ENCODE peak calls at places on chromosomes 11 and 22, in nine cellular contexts. H is heart left ventricle; L is CD4-positive, CD25-positive, alpha-beta regulatory T cell; E is body of pancreas; Y is H9; Q is fibroblast of lung; V is astrocyte; P is pancreas; J is psoas muscle. R is an unnamed sample.

GRCh38 chr11:34313099-34313517 is 44.7 kb downstream of the ABTB2 start:
- DNase-seq in H (peak; percentile 67), L (peak; percentile 55), E (no peak), Y (peak; percentile 37), Q (no peak), V (no peak), P (no peak), J (peak; percentile 74), R (no peak)

GRCh38 chr11:75743711-75744563 is 24.6 kb upstream of the DGAT2 start:
- DNase-seq in H (no peak), L (no peak), E (no peak), Y (no peak), Q (no peak), V (no peak), P (no peak), J (no peak), R (no peak)

GRCh38 chr22:48943567-48944432 is 883.9 kb downstream of the BRD1 start:
- DNase-seq in H (no peak), L (peak; percentile 1), E (no peak), Y (peak; percentile 73), Q (no peak), V (no peak), P (no peak), J (no peak), R (peak; percentile 24)

GRCh38 chr22:28801845-28802594 is 1.7 kb upstream of the XBP1 start:
- DNase-seq in H (no peak), L (no peak), E (peak; percentile 78), Y (no peak), Q (no peak), V (no peak), P (peak; percentile 82), J (no peak), R (peak; percentile 32)

GRCh38 chr22:27124336-27125023 is 467.1 kb downstream of the MIAT start:
- DNase-seq in H (peak; percentile 72), L (no peak), E (no peak), Y (no peak), Q (no peak), V (peak; percentile 33), P (no peak), J (peak; percentile 58), R (peak; percentile 24)

GRCh38 chr11:13837286-13837685 is 125.2 kb upstream of the SPON1 start:
- DNase-seq in H (no peak), L (no peak), E (no peak), Y (no peak), Q (peak; percentile 4), V (peak; percentile 68), P (no peak), J (no peak), R (no peak)

GRCh38 chr11:5891216-5891800 is 1.7 kb upstream of the OR52E5 start:
- DNase-seq in H (no peak), L (peak; percentile 23), E (no peak), Y (no peak), Q (peak; percentile 16), V (peak; percentile 1), P (no peak), J (no peak), R (no peak)

GRCh38 chr11:29318134-29318845 is 698.5 kb downstream of the KCNA4 start:
- DNase-seq in H (no peak), L (no peak), E (no peak), Y (no peak), Q (no peak), V (peak; percentile 95), P (no peak), J (no peak), R (no peak)

GRCh38 chr11:66334605-66335442 is 1.4 kb downstream of the RIN1 start:
- DNase-seq in H (peak; percentile 32), L (no peak), E (no peak), Y (no peak), Q (no peak), V (no peak), P (no peak), J (peak; percentile 56), R (no peak)

GRCh38 chr11:73962097-73962705 is 11.4 kb downstream of the DNAJB13 start:
- DNase-seq in H (no peak), L (no peak), E (no peak), Y (no peak), Q (no peak), V (no peak), P (no peak), J (peak; percentile 4), R (no peak)

GRCh38 chr11:73958521-73959141 is 7.8 kb downstream of the DNAJB13 start:
- DNase-seq in H (no peak), L (no peak), E (no peak), Y (no peak), Q (no peak), V (no peak), P (no peak), J (peak; percentile 25), R (no peak)

GRCh38 chr11:73957654-73958361 is 7.0 kb downstream of the DNAJB13 start:
- DNase-seq in H (no peak), L (no peak), E (no peak), Y (no peak), Q (no peak), V (no peak), P (no peak), J (peak; percentile 52), R (no peak)

GRCh38 chr11:73963861-73964260 is 13.0 kb downstream of the DNAJB13 start:
- DNase-seq in H (no peak), L (no peak), E (no peak), Y (no peak), Q (no peak), V (no peak), P (no peak), J (no peak), R (no peak)

DNA sequence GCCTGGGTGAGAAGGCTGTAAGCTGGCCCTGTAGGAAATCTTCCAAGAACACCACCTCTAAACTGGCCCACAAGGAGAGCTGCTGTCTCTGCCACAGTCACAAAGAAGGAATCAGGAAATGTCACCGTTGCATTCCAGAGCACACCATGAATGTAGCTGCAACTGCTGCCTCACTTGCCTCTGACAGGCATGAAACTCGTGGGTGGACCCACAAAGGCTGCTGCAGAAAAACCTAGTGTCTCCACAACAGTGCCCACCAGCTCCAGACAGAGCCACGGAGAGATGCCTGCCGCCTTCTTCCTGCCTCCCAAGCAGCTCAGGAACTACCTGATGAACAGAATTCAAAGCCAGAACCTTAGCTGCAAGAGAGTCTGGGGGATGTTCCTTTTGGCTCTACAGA is 10.5 kb downstream of the DNAJB13 start:
- DNase-seq in H (no peak), L (no peak), E (no peak), Y (no peak), Q (no peak), V (peak; percentile 38), P (no peak), J (peak; percentile 6), R (no peak)
- H3K27me3 ChIP-seq in H (peaks cover 6% of the 10 kb centered on the region), L (no peaks in the 10 kb centered on the region), E (no peaks in the 10 kb centered on the region), Y (no peaks in the 10 kb centered on the region), Q (no peaks in the 10 kb centered on the region), V (no peaks in the 10 kb centered on the region), P (no peaks in the 10 kb centered on the region), J (no peaks in the 10 kb centered on the region), R (no peaks in the 10 kb centered on the region)

DNA sequence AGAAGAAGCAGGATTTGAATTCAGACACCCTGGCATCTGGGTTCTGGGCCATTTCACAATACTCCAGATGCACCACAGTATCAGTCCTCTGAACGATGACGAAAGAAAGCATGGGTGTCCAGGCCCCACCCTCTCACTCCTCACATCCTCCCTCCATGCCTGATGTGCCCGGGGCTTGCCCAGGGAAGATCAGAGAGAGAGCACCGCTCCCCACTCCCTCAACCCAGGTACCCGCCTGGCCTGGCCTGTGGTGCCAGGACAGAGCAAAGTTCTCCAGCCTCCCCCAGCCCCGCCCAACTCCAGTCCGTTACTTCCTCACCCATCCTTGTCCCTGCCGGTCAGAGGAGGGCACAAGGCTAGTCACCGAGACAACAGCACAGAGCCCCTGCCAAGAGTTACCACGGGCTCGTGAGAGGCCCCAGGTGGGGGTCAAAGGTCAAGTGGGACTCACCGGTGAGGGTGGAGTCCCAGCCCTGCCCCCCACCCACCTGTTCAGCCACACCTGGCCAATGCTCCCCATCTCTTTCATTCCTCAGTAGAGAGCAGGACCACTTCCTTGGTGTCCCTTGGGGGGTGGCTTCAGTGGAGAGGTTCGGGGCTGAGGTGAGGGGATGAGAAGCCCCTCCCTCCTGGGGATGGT is 8.1 kb downstream of the BCL9L start:
- DNase-seq in H (peak; percentile 85), L (peak; percentile 68), E (peak; percentile 44), Y (no peak), Q (peak; percentile 95), V (peak; percentile 68), P (peak; percentile 58), J (peak; percentile 88), R (peak; percentile 63)
- H3K27ac ChIP-seq in H (peak overlapping the region; percentile 87), L (peak overlapping the region; percentile 100), E (peak overlapping the region; percentile 95), Y (no peak overlapping the region), Q (peak overlapping the region; percentile 99), V (peak overlapping the region; percentile 93), P (peak overlapping the region; percentile 89), J (peak overlapping the region; percentile 98), R (peak overlapping the region; percentile 83)

GRCh38 chr11:126942146-126942545 is 58.4 kb downstream of the KIRREL3 start:
- DNase-seq in H (no peak), L (no peak), E (no peak), Y (no peak), Q (no peak), V (no peak), P (no peak), J (no peak), R (no peak)

GRCh38 chr11:126939552-126939951 is 61.0 kb downstream of the KIRREL3 start:
- DNase-seq in H (no peak), L (no peak), E (no peak), Y (no peak), Q (no peak), V (no peak), P (no peak), J (no peak), R (no peak)

GRCh38 chr11:126943319-126943718 is 57.3 kb downstream of the KIRREL3 start:
- DNase-seq in H (no peak), L (no peak), E (no peak), Y (no peak), Q (no peak), V (no peak), P (no peak), J (no peak), R (no peak)

DNA sequence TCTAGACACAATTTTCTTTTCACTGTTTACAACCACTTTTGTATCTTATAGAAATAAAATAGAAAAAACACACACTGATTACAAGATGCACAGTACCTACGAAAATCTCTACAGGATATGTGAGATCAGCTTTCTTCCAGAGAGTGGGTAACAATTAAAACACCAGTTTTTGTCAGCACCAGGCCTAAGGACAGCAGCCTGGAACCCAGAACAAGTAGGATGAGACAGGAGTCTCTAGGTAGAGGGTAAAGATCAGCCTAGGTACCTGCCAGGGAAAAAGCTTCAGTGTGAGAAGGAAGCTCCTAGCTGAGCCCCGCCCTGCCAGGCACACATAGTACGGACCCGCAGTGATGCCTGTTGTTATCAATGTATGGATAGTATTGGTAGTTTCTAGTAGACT is 61.9 kb downstream of the KIRREL3 start:
- DNase-seq in H (no peak), L (no peak), E (no peak), Y (no peak), Q (no peak), V (no peak), P (no peak), J (no peak), R (no peak)
- H3K27me3 ChIP-seq in H (no peaks in the 10 kb centered on the region), L (no peaks in the 10 kb centered on the region), E (no peaks in the 10 kb centered on the region), Y (no peaks in the 10 kb centered on the region), Q (no peaks in the 10 kb centered on the region), V (no peaks in the 10 kb centered on the region), P (no peaks in the 10 kb centered on the region), J (no peaks in the 10 kb centered on the region), R (no peaks in the 10 kb centered on the region)

DNA sequence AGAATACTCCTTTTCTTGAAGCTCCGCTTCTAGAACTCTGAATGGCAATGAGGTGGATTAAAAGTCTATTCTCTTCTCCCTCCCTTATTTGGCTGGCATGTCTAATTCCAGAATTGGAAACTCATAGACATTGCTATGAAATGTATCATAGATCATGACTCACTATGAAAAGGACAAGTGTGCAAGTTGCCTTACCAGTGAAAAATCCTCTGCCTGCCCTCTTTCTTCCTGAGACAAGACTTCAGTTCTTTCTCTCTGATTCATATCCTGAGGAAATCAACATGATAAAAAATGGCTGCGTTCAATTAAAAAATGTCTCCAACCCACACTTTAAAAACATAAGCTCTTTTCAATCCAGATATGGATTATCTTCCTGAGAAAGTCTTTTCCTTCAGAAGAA is 73.2 kb upstream of the BLID start:
- DNase-seq in H (no peak), L (no peak), E (no peak), Y (no peak), Q (peak; percentile 95), V (peak; percentile 99), P (no peak), J (no peak), R (no peak)
- H3K27ac ChIP-seq in H (no peak overlapping the region), L (no peak overlapping the region), E (no peak overlapping the region), Y (no peak overlapping the region), Q (peak overlapping the region; percentile 69), V (peak overlapping the region; percentile 90), P (no peak overlapping the region), J (peak overlapping the region; percentile 83), R (no peak overlapping the region)